ENCODE peak calls at places on chromosomes 5 and 9, in four cellular contexts. O is OCI-LY7, W is breast epithelium, V is left ventricle myocardium inferior. I is an unnamed sample.
A peak's percentile ranks its signal among the peaks of the same experiment; 100 is the strongest.

GRCh38 chr5:121695307-121695706 is 156.4 kb upstream of the FTMT start:
- DNase-seq in O (no peak), W (no peak), V (no peak), I (no peak)

GRCh38 chr5:135213466-135214239 is 179.6 kb upstream of the PITX1 start:
- DNase-seq in O (no peak), W (no peak), V (no peak), I (no peak)

GRCh38 chr5:177357459-177358332 is at the start of gene RGS14:
- DNase-seq in O (peak; percentile 90), W (no peak), V (peak; percentile 29), I (no peak)

GRCh38 chr9:121819511-121820231 is 168.2 kb downstream of the DAB2IP start:
- DNase-seq in O (peak; percentile 24), W (peak; percentile 34), V (no peak), I (no peak)

GRCh38 chr5:103298557-103298956 is 40.0 kb downstream of the MACIR start:
- DNase-seq in O (no peak), W (no peak), V (no peak), I (no peak)

GRCh38 chr5:44051591-44051990 is 337.6 kb downstream of the FGF10 start:
- DNase-seq in O (no peak), W (no peak), V (no peak), I (no peak)

GRCh38 chr5:157303667-157304327 is 37.9 kb downstream of the CYFIP2 start:
- DNase-seq in O (peak; percentile 16), W (no peak), V (peak; percentile 71), I (peak; percentile 26)

GRCh38 chr9:22228542-22228941 is 218.1 kb upstream of the DMRTA1 start:
- DNase-seq in O (no peak), W (no peak), V (no peak), I (no peak)

GRCh38 chr5:35136386-35136785 is 88.6 kb upstream of the AGXT2 start:
- DNase-seq in O (no peak), W (no peak), V (no peak), I (no peak)

GRCh38 chr9:21813575-21814473 is 11.4 kb downstream of the MTAP start:
- DNase-seq in O (peak; percentile 85), W (no peak), V (peak; percentile 20), I (peak; percentile 44)

GRCh38 chr5:52760695-52761366 is 26.9 kb upstream of the ITGA1 start:
- DNase-seq in O (no peak), W (no peak), V (no peak), I (no peak)

GRCh38 chr5:108061941-108062340 is 320.0 kb downstream of the FBXL17 start:
- DNase-seq in O (no peak), W (no peak), V (no peak), I (no peak)

GRCh38 chr9:134589748-134590147 is 51.9 kb upstream of the COL5A1 start:
- DNase-seq in O (no peak), W (peak; percentile 28), V (no peak), I (no peak)

GRCh38 chr9:134591573-134591981 is 50.0 kb upstream of the COL5A1 start:
- DNase-seq in O (no peak), W (no peak), V (no peak), I (no peak)

GRCh38 chr9:134592018-134592818 is 49.4 kb upstream of the COL5A1 start:
- DNase-seq in O (no peak), W (peak; percentile 51), V (peak; percentile 46), I (no peak)

GRCh38 chr9:134590240-134591081 is 51.1 kb upstream of the COL5A1 start:
- DNase-seq in O (no peak), W (peak; percentile 36), V (no peak), I (no peak)

GRCh38 chr9:134591082-134591571 is 50.5 kb upstream of the COL5A1 start:
- DNase-seq in O (no peak), W (no peak), V (no peak), I (no peak)
- TF ChIP-seq CTCF in O (no peak), W (no peak), V (no peak), I (no peak)

DNA sequence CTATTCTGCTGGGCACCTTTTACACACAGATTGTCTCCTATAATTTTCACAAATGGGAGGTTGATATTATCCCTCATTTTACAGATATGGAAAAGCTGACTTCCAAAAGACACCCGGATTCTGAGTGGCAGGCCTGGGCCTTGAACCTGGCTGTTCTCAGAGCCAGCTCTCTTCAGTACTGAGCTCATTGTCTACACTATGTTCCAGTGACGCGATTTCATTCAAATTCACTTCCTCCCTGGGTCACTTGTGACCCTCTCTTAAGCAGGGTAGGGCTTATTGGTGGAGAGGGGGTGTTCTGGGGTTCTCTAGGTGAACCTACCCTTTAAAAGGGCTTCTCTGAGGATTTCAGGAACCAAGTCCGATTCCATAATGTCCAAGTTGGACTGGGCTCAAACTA is 70.2 kb downstream of the ANKRD33B start:
- DNase-seq in O (peak; percentile 66), W (no peak), V (no peak), I (no peak)
- H3K4me1 ChIP-seq in O (peaks cover 53% of the 10 kb centered on the region), W (no peaks in the 10 kb centered on the region), V (peaks cover 12% of the 10 kb centered on the region), I (no peaks in the 10 kb centered on the region)

GRCh38 chr5:164498393-164498792 is 993.0 kb downstream of the MAT2B start:
- DNase-seq in O (no peak), W (no peak), V (no peak), I (no peak)

GRCh38 chr5:164501344-164501743 is 995.9 kb downstream of the MAT2B start:
- DNase-seq in O (no peak), W (no peak), V (no peak), I (no peak)

GRCh38 chr5:164505791-164506190 is 1000.4 kb downstream of the MAT2B start:
- DNase-seq in O (no peak), W (no peak), V (no peak), I (no peak)

GRCh38 chr5:164500856-164501255 is 995.4 kb downstream of the MAT2B start:
- DNase-seq in O (no peak), W (no peak), V (no peak), I (no peak)

GRCh38 chr5:164504141-164504772 is 998.8 kb downstream of the MAT2B start:
- DNase-seq in O (peak; percentile 55), W (no peak), V (no peak), I (no peak)
- TF ChIP-seq CTCF in O (peak; percentile 86), W (no peak), V (peak; percentile 82), I (peak; percentile 70)

DNA sequence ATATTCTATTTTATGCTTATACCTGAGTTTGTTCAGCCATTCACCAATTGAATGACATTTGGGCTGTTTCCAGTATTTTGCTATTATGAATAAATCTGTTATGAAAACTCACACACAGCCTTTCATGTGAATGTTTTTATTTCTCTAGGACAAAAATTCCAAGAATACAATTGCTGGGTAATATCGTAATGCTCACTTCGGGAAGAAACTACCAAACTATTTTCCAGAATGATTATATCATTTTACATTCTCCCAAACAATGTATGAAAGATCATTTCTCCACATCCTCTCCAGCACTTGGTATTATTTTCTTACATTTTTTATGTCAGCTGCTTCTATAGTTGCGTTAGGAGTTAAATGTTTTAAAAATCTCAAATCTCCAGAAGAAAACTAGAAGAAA is 58.3 kb upstream of the LHFPL2 start:
- DNase-seq in O (no peak), W (no peak), V (no peak), I (no peak)
- H3K4me1 ChIP-seq in O (peaks cover 13% of the 10 kb centered on the region), W (no peaks in the 10 kb centered on the region), V (no peaks in the 10 kb centered on the region), I (no peaks in the 10 kb centered on the region)

DNA sequence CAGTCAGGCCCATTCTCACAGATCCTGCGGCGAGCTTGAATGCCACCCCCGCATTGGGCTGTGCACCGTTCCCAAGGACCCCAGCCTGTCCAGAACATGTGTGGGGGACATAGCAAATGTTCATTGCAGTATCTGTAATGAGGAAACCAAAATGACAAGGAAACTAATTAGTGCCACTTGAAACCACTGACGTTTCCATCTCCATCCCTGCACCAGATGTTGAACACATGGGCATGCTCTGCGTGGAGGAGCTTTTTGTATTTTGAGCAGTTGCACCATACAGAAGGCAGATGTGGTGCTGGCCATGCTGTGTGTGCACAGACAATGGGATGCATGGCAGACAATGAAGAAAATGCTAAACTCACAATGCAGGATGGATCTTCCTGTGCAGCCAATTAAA is 437.7 kb downstream of the SEMA5A start:
- DNase-seq in O (no peak), W (no peak), V (no peak), I (no peak)
- TF ChIP-seq CTCF in O (no peak), W (no peak), V (no peak), I (no peak)

GRCh38 chr5:78594946-78595921 is 53.3 kb downstream of the LHFPL2 start:
- DNase-seq in O (no peak), W (peak; percentile 55), V (no peak), I (no peak)
- H3K4me1 ChIP-seq in O (peaks cover 7% of the 10 kb centered on the region), W (peaks cover 30% of the 10 kb centered on the region), V (peaks cover 73% of the 10 kb centered on the region), I (peaks cover 70% of the 10 kb centered on the region)

GRCh38 chr5:96651948-96652753 is 10.0 kb upstream of the CAST start:
- DNase-seq in O (peak; percentile 15), W (no peak), V (no peak), I (no peak)
- TF ChIP-seq CTCF in O (peak; percentile 68), W (no peak), V (peak; percentile 38), I (peak; percentile 14)

I was measured in Caco-2.